ENCODE peak calls at places on chromosomes 7 and 10, in ten cellular contexts. K is fibroblast of the aortic adventitia; B is G401; Y is CD8-positive, alpha-beta T cell; Z is omental fat pad; O is GF-D8; G is lower lobe of right lung; D is stimulated activated CD8-positive, alpha-beta memory T cell treated with anti-CD3 and anti-CD28 coated beads, Interleukin-2, amount 100 ng/mL, for 1 hour; T is HT1080; V is head of caudate nucleus. J is an unnamed sample.

GRCh38 chr10:110420401-110421193 is 77.1 kb upstream of the DUSP5 start:
- DNase-seq in D (no peak), B (peak), G (peak), Y (no peak), Z (no peak), T (peak), V (no peak), K (peak), O (no peak), J (peak)

GRCh38 chr10:72027498-72027897 is 60.9 kb downstream of the SPOCK2 start:
- DNase-seq in V (no peak), D (no peak), O (no peak), T (peak), B (no peak), K (peak), Y (no peak), Z (no peak), G (no peak), J (no peak)

GRCh38 chr7:45239486-45239885 is 81.9 kb downstream of the RAMP3 start:
- DNase-seq in D (no peak), V (no peak), B (no peak), O (no peak), G (no peak), Z (no peak), Y (no peak), T (peak), K (peak), J (no peak)

GRCh38 chr10:112952282-112952991 is 2.4 kb downstream of the TCF7L2 start:
- DNase-seq in T (peak), Y (no peak), G (peak), V (no peak), D (no peak), K (peak), Z (no peak), O (no peak), B (no peak), J (no peak)

GRCh38 chr7:139523199-139523941 is at the start of gene CLEC2L:
- DNase-seq in G (no peak), O (no peak), D (no peak), V (peak), Y (no peak), K (no peak), Z (no peak), B (no peak), T (no peak), J (no peak)

GRCh38 chr10:46541017-46541661 is 15.3 kb downstream of the GPRIN2 start:
- DNase-seq in O (no peak), K (no peak), B (no peak), D (no peak), V (no peak), T (no peak), Y (no peak), Z (peak), G (peak), J (no peak)

GRCh38 chr7:41222704-41223103 is 480.2 kb downstream of the INHBA start:
- DNase-seq in D (no peak), G (no peak), Z (no peak), Y (no peak), B (no peak), K (peak), V (no peak), O (no peak), T (peak), J (no peak)

GRCh38 chr10:1607466-1607865 is 129.9 kb downstream of the ADARB2 start:
- DNase-seq in V (no peak), O (no peak), B (no peak), G (no peak), K (no peak), Y (no peak), Z (no peak), T (no peak), D (no peak), J (no peak)

GRCh38 chr7:84195295-84196006 is 862 bp upstream of the SEMA3A start:
- DNase-seq in D (no peak), B (no peak), V (no peak), O (no peak), K (no peak), T (no peak), Z (no peak), G (no peak), Y (no peak), J (no peak)

GRCh38 chr7:117119192-117119924 is 166.1 kb downstream of the ST7 start:
- DNase-seq in V (peak), D (peak), B (no peak), Z (peak), Y (peak), T (peak), G (peak), O (peak), K (peak), J (peak)

GRCh38 chr10:17387861-17388503 is 66.4 kb downstream of the ST8SIA6 start:
- DNase-seq in Z (no peak), V (no peak), G (no peak), Y (no peak), O (no peak), T (no peak), K (peak), B (no peak), D (no peak), J (no peak)

J was measured in HL-60.